ENCODE peak calls at places on chromosomes 5 and 9, in ten cellular contexts. O, E, T, J, W, Y, M, G, R and L are unnamed samples.
A peak's percentile ranks its signal among the peaks of the same experiment; 100 is the strongest.

GRCh38 chr5:78644741-78645300 is 3.8 kb downstream of the LHFPL2 start:
- DNase-seq in O (no peak), E (no peak), T (no peak), J (no peak), W (no peak), Y (no peak), M (no peak), G (no peak), R (no peak), L (no peak)

GRCh38 chr9:38205279-38205678 is 136.3 kb upstream of the SHB start:
- DNase-seq in O (no peak), E (no peak), T (no peak), J (no peak), W (no peak), Y (no peak), M (no peak), G (no peak), R (no peak), L (no peak)

GRCh38 chr9:136512651-136513066 is 29.8 kb upstream of the SEC16A start:
- DNase-seq in O (peak; percentile 24), E (no peak), T (peak; percentile 38), J (no peak), W (no peak), Y (peak; percentile 67), M (no peak), G (no peak), R (no peak), L (no peak)

GRCh38 chr9:38067611-38067891 is 1.5 kb downstream of the SHB start:
- DNase-seq in O (no peak), E (no peak), T (no peak), J (no peak), W (no peak), Y (peak; percentile 67), M (no peak), G (no peak), R (no peak), L (no peak)

GRCh38 chr9:71514344-71514975 is 253.9 kb downstream of the CEMIP2 start:
- DNase-seq in O (no peak), E (no peak), T (no peak), J (no peak), W (no peak), Y (no peak), M (no peak), G (no peak), R (no peak), L (no peak)

GRCh38 chr9:125631391-125632085 is 75.5 kb downstream of the MAPKAP1 start:
- DNase-seq in O (peak; percentile 40), E (peak; percentile 55), T (peak; percentile 47), J (peak; percentile 57), W (peak; percentile 70), Y (no peak), M (no peak), G (peak; percentile 19), R (peak; percentile 45), L (no peak)

GRCh38 chr5:6383376-6383775 is 5.0 kb upstream of the MED10 start:
- DNase-seq in O (no peak), E (no peak), T (no peak), J (no peak), W (no peak), Y (no peak), M (no peak), G (peak; percentile 21), R (no peak), L (no peak)

GRCh38 chr5:91468643-91469422 is 85.7 kb upstream of the ARRDC3 start:
- DNase-seq in O (no peak), E (no peak), T (no peak), J (peak; percentile 50), W (no peak), Y (no peak), M (no peak), G (no peak), R (no peak), L (no peak)

GRCh38 chr9:130290353-130291181 is 25.0 kb downstream of the HMCN2 start:
- DNase-seq in O (no peak), E (no peak), T (no peak), J (no peak), W (no peak), Y (no peak), M (no peak), G (no peak), R (no peak), L (no peak)

GRCh38 chr9:86098793-86099694 is at the start of gene GOLM1:
- DNase-seq in O (peak; percentile 12), E (peak; percentile 27), T (peak; percentile 47), J (peak; percentile 51), W (peak; percentile 58), Y (peak; percentile 69), M (no peak), G (peak; percentile 61), R (peak; percentile 50), L (no peak)